ENCODE peak calls at places on chromosomes 1 and 21, in five cellular contexts. U, J, D, M and F are unnamed samples.

GRCh38 chr1:42198251-42198650 is 33.7 kb upstream of the GUCA2A start:
- DNase-seq in U (no peak), J (no peak), D (no peak), M (no peak), F (no peak)

GRCh38 chr21:35236090-35236489 is 187.0 kb upstream of the RUNX1 start:
- DNase-seq in U (no peak), J (no peak), D (no peak), M (no peak), F (no peak)

GRCh38 chr1:59511476-59512465 is 214.9 kb downstream of the FGGY start:
- DNase-seq in U (no peak), J (no peak), D (no peak), M (no peak), F (no peak)

GRCh38 chr1:203349757-203350522 is 982 bp downstream of the FMOD start:
- DNase-seq in U (no peak), J (no peak), D (no peak), M (no peak), F (no peak)

GRCh38 chr1:3767328-3767925 is 5.1 kb upstream of the SMIM1 start:
- DNase-seq in U (no peak), J (no peak), D (no peak), M (no peak), F (no peak)

GRCh38 chr1:244636488-244637259 is 16.3 kb upstream of the DESI2 start:
- DNase-seq in U (no peak), J (no peak), D (no peak), M (no peak), F (no peak)

GRCh38 chr1:109787845-109788605 is 24.3 kb upstream of the EPS8L3 start:
- DNase-seq in U (no peak), J (no peak), D (peak; percentile 65), M (no peak), F (no peak)

GRCh38 chr1:23589506-23589872 is 30.2 kb upstream of the ID3 start:
- DNase-seq in U (no peak), J (peak; percentile 15), D (no peak), M (no peak), F (no peak)

GRCh38 chr1:192603218-192603787 is 27.7 kb downstream of the RGS1 start:
- DNase-seq in U (no peak), J (no peak), D (no peak), M (no peak), F (no peak)